ENCODE peak calls at places on chromosomes 16 and 17, in nine cellular contexts. C is heart left ventricle, L is stomach, V is MCF 10A, Y is fibroblast of mammary gland, F is HCT116, U is cardiac fibroblast, H is HL-60, D is sigmoid colon. R is an unnamed sample.

GRCh38 chr17:1769826-1770477 is 8.1 kb downstream of the SERPINF1 start:
- DNase-seq in F (no peak), H (no peak), U (no peak), V (peak), L (no peak), C (no peak), Y (no peak), D (no peak), R (no peak)

GRCh38 chr16:82368041-82368440 is 198.0 kb upstream of the MPHOSPH6 start:
- DNase-seq in Y (peak), L (peak), U (peak), C (peak), F (peak), D (no peak), V (peak), H (no peak), R (no peak)

GRCh38 chr17:52181842-52182241 is 23.3 kb upstream of the CA10 start:
- DNase-seq in U (no peak), C (no peak), F (no peak), L (no peak), H (no peak), Y (no peak), D (no peak), V (no peak), R (no peak)

GRCh38 chr17:64982139-64982802 is 63.0 kb upstream of the LRRC37A3 start:
- DNase-seq in U (peak), L (no peak), D (no peak), F (no peak), V (no peak), C (no peak), Y (no peak), H (no peak), R (no peak)

GRCh38 chr17:53736516-53737274 is 86.0 kb upstream of the KIF2B start:
- DNase-seq in L (no peak), U (no peak), D (no peak), C (no peak), V (no peak), H (no peak), Y (no peak), F (no peak), R (no peak)

GRCh38 chr17:40111221-40112128 is 10.3 kb upstream of the MSL1 start:
- DNase-seq in C (peak), L (peak), H (no peak), F (peak), U (peak), V (peak), Y (peak), D (peak), R (peak)

GRCh38 chr17:83109793-83110645 is 30.6 kb downstream of the METRNL start:
- DNase-seq in V (peak), U (peak), L (peak), C (peak), F (peak), D (peak), H (no peak), Y (peak), R (no peak)

GRCh38 chr17:29572691-29573557 is 4.4 kb downstream of the TP53I13 start:
- DNase-seq in Y (peak), V (no peak), F (no peak), D (peak), U (peak), C (peak), L (peak), H (no peak), R (no peak)

GRCh38 chr17:59671386-59671785 is 35.8 kb downstream of the PTRH2 start:
- DNase-seq in L (no peak), H (no peak), U (no peak), D (no peak), Y (no peak), F (no peak), V (no peak), C (no peak), R (no peak)

GRCh38 chr16:74650966-74651567 is 15.6 kb downstream of the RFWD3 start:
- DNase-seq in C (no peak), H (no peak), U (peak), F (peak), Y (no peak), L (no peak), D (no peak), V (peak), R (no peak)

GRCh38 chr17:32627233-32628008 is 140.6 kb downstream of the CDK5R1 start:
- DNase-seq in V (no peak), F (no peak), Y (peak), D (no peak), U (peak), H (no peak), L (no peak), C (no peak), R (no peak)

GRCh38 chr16:47461598-47462266 is 601 bp downstream of the PHKB start:
- DNase-seq in U (peak), Y (peak), L (no peak), C (no peak), H (peak), V (peak), D (no peak), F (peak), R (peak)

GRCh38 chr17:57269598-57270255 is 13.4 kb downstream of the MSI2 start:
- DNase-seq in Y (no peak), H (no peak), U (no peak), L (no peak), V (no peak), C (no peak), D (no peak), F (no peak), R (no peak)

GRCh38 chr17:7383742-7384488 is 3.0 kb downstream of the TNK1 start:
- DNase-seq in H (no peak), C (peak), D (peak), L (peak), Y (no peak), F (no peak), V (no peak), U (no peak), R (no peak)

GRCh38 chr17:50064253-50064991 is 8.5 kb downstream of the ITGA3 start:
- DNase-seq in Y (peak), F (peak), U (peak), V (peak), L (no peak), D (peak), C (peak), H (no peak), R (no peak)

GRCh38 chr16:4290236-4290830 is 17.5 kb upstream of the TFAP4 start:
- DNase-seq in C (no peak), V (peak), U (peak), L (no peak), D (no peak), Y (peak), F (peak), H (peak), R (no peak)

GRCh38 chr16:82135844-82136243 is 34.2 kb downstream of the MPHOSPH6 start:
- DNase-seq in U (no peak), Y (no peak), C (no peak), V (no peak), D (no peak), L (no peak), F (no peak), H (no peak), R (no peak)

GRCh38 chr17:48262982-48263586 is 155.5 kb downstream of the SNX11 start:
- DNase-seq in H (no peak), Y (peak), F (no peak), L (no peak), D (no peak), V (peak), C (no peak), U (peak), R (no peak)

GRCh38 chr17:38415250-38416194 is 12.7 kb upstream of the ARHGAP23 start:
- DNase-seq in C (peak), D (no peak), F (peak), L (no peak), Y (peak), U (peak), V (peak), H (peak), R (peak)

GRCh38 chr16:51648521-51648920 is 497.5 kb upstream of the SALL1 start:
- DNase-seq in Y (peak), V (no peak), F (no peak), D (no peak), U (no peak), H (no peak), L (no peak), C (no peak), R (no peak)

GRCh38 chr17:1931759-1932579 is 93.2 kb downstream of the RTN4RL1 start:
- DNase-seq in F (no peak), U (no peak), H (no peak), D (peak), L (peak), Y (peak), C (no peak), V (no peak), R (no peak)

GRCh38 chr17:72705905-72706395 is 386.5 kb downstream of the SLC39A11 start:
- DNase-seq in C (no peak), Y (no peak), D (no peak), V (no peak), H (no peak), U (no peak), F (no peak), L (no peak), R (peak)

GRCh38 chr16:21646091-21646490 is 6.3 kb downstream of the IGSF6 start:
- DNase-seq in L (no peak), D (no peak), V (no peak), F (no peak), H (no peak), Y (peak), C (no peak), U (peak), R (no peak)

GRCh38 chr16:76650579-76650978 is 373.4 kb downstream of the CNTNAP4 start:
- DNase-seq in C (no peak), L (no peak), F (no peak), U (no peak), H (no peak), V (peak), D (no peak), Y (peak), R (no peak)

GRCh38 chr17:82657926-82658325 is 9.7 kb upstream of the WDR45B start:
- DNase-seq in H (no peak), V (no peak), C (no peak), L (no peak), F (no peak), Y (no peak), U (no peak), D (no peak), R (no peak)

GRCh38 chr17:40993856-40994255 is at the start of gene KRTAP3-3:
- DNase-seq in U (no peak), F (no peak), Y (no peak), V (no peak), H (no peak), C (no peak), D (no peak), L (no peak), R (no peak)

DNA sequence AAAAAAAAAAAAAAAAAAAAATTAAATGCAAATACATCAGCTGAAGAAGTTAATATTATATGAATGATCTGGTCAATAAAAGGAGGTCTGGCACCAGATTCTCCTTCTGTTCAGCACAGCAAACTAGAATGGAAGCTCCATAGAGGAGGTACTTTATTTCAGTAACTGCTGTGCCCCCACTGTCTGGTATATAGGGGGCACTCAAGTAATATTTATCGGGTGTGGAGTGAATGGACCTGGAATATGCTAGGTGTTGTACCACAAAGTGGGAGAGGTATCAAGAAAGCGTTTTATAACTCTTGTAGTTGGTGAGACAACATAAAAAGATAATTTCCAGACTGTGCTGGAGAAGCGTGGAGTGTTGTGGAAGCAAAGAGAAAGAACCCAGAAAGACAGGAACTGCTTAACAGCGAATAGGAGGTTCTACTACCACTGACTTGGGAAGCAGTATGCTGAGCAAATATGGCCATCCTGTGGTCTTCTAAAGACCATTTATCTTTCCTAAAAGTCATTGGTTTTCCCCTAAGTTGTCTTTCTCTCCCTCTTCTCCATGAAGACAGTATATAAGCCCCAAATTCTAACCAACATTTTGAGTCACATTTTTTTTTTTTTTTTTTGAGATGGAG is 12.2 kb upstream of the PRKCA start:
- DNase-seq in U (no peak), H (no peak), Y (no peak), L (no peak), F (no peak), C (no peak), V (peak), D (no peak), R (no peak)
- TF ChIP-seq CTCF in U (peak), H (no peak), Y (no peak), L (no peak), F (peak), C (peak), V (peak), D (no peak), R (no peak)

GRCh38 chr16:60648260-60648659 is 1388.0 kb downstream of the CDH8 start:
- DNase-seq in D (no peak), H (no peak), U (no peak), V (no peak), F (no peak), L (no peak), C (no peak), Y (no peak), R (no peak)

GRCh38 chr16:60646631-60647030 is 1389.6 kb downstream of the CDH8 start:
- DNase-seq in F (no peak), V (no peak), U (no peak), H (no peak), C (no peak), L (no peak), Y (no peak), D (no peak), R (no peak)

GRCh38 chr16:60645541-60645940 is 1390.7 kb downstream of the CDH8 start:
- DNase-seq in H (no peak), Y (no peak), V (no peak), U (no peak), F (no peak), L (no peak), D (no peak), C (no peak), R (no peak)

GRCh38 chr16:60655514-60656153 is 1380.6 kb downstream of the CDH8 start:
- DNase-seq in C (no peak), D (no peak), U (no peak), Y (no peak), L (no peak), V (no peak), F (no peak), H (no peak), R (no peak)

GRCh38 chr16:60651351-60651750 is 1384.9 kb downstream of the CDH8 start:
- DNase-seq in F (no peak), V (no peak), Y (no peak), H (no peak), C (no peak), U (no peak), D (no peak), L (no peak), R (no peak)
- TF ChIP-seq CTCF in F (no peak), V (no peak), Y (no peak), H (no peak), C (no peak), U (no peak), D (no peak), L (no peak), R (no peak)

GRCh38 chr16:64147941-64148340 is 973.9 kb downstream of the CDH11 start:
- DNase-seq in C (no peak), H (no peak), U (no peak), D (no peak), V (no peak), L (no peak), F (no peak), Y (no peak), R (no peak)

GRCh38 chr16:64153718-64154117 is 968.1 kb downstream of the CDH11 start:
- DNase-seq in C (no peak), F (no peak), L (no peak), V (peak), Y (peak), H (no peak), D (no peak), U (peak), R (no peak)

GRCh38 chr16:64150193-64150592 is 971.7 kb downstream of the CDH11 start:
- DNase-seq in V (peak), H (no peak), Y (no peak), U (no peak), L (no peak), C (no peak), F (no peak), D (no peak), R (no peak)

DNA sequence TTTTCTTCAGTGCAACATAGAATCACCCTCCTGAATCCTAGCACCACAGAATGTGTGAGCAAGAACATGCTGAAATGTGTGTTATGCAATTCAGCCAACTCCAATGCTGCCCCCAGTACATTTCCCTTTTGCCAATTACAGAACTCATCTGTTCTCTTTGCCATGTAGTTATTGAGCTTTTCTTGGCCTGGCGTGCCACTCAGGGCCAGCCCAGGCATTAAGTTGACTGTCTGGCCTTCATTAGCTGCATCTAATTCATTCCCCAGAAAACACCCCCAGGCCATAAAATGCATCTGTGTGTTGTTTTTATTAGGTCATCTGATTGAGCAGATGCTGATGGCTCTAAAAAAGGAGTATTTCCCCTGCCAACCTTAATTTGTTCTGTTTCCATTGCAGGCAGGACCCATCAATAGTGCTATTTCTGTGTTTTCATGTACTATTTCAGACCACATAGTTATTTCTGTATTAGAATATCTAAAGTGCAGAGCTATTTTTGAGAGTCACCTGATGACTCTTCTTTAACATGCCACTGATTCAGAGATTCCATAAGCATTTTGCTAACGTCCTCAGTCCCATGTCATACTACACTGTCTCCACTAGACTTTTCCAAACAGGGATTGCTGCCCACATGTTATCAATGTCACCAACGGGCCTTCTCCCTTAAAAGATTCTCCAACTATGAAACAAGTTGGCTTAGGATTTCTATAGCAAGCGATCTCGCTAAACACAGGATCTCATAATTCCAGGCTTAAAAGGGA is 969.7 kb downstream of the CDH11 start:
- DNase-seq in V (peak), U (peak), L (no peak), D (no peak), C (no peak), F (no peak), H (no peak), Y (peak), R (no peak)
- TF ChIP-seq CTCF in V (no peak), U (no peak), L (no peak), D (no peak), C (no peak), F (no peak), H (no peak), Y (no peak), R (no peak)

DNA sequence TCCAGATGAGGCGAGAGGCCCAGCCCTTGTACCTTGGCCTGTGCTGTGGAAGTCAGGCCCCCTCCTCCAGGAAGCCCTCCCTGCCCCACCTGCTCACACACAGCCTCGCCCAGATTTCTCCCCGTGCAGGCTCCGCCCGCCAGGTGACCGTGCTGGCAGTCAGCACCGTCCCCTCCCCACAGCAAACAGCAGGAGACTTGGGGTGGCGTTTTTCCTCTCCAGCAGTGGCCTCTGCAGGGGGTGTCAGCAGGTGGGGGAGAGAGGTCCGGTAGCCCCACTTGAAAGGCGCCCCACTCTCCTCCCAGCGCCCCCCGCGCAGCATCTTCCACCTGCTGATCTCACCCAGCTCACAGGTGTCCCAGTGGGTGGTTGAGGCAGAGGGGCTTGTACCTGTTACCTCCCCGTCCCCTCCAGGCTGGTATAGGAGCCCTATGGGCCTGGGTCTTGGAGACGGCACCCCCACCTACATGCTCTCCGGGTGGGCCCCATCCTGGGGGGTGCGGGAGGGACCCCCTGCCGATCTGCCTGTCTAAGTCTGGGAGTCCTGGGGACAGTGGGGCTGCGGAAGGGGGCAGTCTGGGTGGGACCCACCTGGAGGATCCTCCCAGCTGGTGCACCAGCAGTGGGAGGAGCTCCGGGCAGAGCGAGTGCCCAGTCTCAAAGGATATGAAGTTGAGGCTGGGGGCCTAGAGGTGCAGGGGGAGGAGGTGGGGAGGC is 4.2 kb upstream of the C1QTNF8 start:
- DNase-seq in V (no peak), H (no peak), D (no peak), L (no peak), Y (no peak), U (no peak), C (no peak), F (no peak), R (no peak)
- TF ChIP-seq CTCF in V (no peak), H (no peak), D (no peak), L (no peak), Y (no peak), U (no peak), C (no peak), F (no peak), R (no peak)

DNA sequence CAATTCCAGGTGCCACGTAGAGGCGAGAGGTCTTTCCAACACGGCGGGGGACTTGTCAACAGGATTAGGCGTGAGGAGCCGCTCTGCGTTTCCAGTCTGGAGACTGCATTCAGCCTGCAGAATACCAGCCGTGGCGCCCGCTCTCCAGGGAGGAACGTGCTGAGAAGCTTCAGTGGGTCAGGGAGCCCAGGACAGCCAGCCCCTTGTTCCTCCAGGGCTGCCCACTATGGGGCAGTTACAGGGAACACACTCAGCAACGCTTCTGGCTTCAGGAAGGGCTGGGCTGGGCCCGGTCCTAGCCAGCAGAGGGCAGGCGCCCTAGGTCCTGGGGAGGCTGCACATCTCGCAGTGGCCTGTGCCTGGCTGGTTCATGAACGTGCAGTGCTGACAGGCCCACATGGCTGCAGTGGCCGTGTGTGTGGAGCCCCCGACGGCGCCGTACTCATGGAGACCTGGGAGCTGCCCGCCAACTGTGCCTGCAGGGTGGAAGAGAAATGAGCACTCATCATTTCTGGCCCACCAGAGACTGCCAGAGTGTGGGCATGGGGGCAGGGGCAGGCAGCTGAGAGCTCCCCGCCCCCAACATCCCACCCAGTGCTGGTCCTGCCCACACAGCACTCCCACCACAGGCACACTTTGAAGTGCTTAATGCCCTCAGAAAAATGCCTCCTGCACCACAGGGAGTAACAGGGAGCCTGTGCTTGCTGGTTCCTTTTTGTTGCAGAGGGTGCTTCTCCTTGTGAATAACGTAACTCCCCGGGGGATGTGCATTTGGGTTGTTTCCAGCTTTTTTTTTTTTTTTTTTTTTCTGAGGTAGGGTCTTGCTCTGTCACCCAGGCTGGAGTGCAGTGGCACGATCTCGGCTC is 7.0 kb upstream of the FAAP100 start:
- DNase-seq in H (peak), F (no peak), D (no peak), C (peak), Y (no peak), U (peak), V (no peak), L (no peak), R (no peak)
- TF ChIP-seq CTCF in H (peak), F (peak), D (no peak), C (peak), Y (peak), U (peak), V (no peak), L (no peak), R (no peak)

GRCh38 chr16:2205104-2205966 is at the start of gene MLST8:
- DNase-seq in U (peak), C (peak), Y (peak), D (peak), V (peak), H (peak), F (peak), L (peak), R (peak)
- TF ChIP-seq CTCF in U (no peak), C (peak), Y (no peak), D (no peak), V (peak), H (no peak), F (peak), L (peak), R (peak)

R was measured in GM12864.